ENCODE peak calls at places on chromosomes 13 and 19, in seven cellular contexts. O, F, I, M, J, U and E are unnamed samples.

GRCh38 chr19:47096721-47097120 is 16.9 kb downstream of the ZC3H4 start:
- DNase-seq in O (no peak), F (no peak), I (no peak), M (no peak), J (peak), U (no peak), E (no peak)

GRCh38 chr19:8110931-8111330 is 38.5 kb downstream of the FBN3 start:
- DNase-seq in O (no peak), F (no peak), I (no peak), M (no peak), J (no peak), U (no peak), E (no peak)

GRCh38 chr13:112447761-112448603 is 71.8 kb downstream of the SPACA7 start:
- DNase-seq in O (no peak), F (no peak), I (peak), M (no peak), J (no peak), U (no peak), E (no peak)

GRCh38 chr19:49113762-49114629 is at the start of gene LIN7B:
- DNase-seq in O (peak), F (peak), I (peak), M (peak), J (peak), U (peak), E (peak)

GRCh38 chr19:33471111-33471996 is 50.2 kb downstream of the PEPD start:
- DNase-seq in O (no peak), F (no peak), I (no peak), M (no peak), J (no peak), U (no peak), E (no peak)

GRCh38 chr19:1090731-1091543 is 4.2 kb downstream of the POLR2E start:
- DNase-seq in O (no peak), F (no peak), I (no peak), M (no peak), J (no peak), U (no peak), E (no peak)

GRCh38 chr13:39876258-39876657 is 220.8 kb downstream of the COG6 start:
- DNase-seq in O (peak), F (peak), I (no peak), M (peak), J (no peak), U (peak), E (peak)

GRCh38 chr19:18415177-18415867 is 3.9 kb upstream of the SSBP4 start:
- DNase-seq in O (peak), F (peak), I (peak), M (peak), J (peak), U (peak), E (no peak)

GRCh38 chr19:35788205-35788960 is 13.0 kb downstream of the ARHGAP33 start:
- DNase-seq in O (no peak), F (no peak), I (no peak), M (no peak), J (no peak), U (no peak), E (no peak)

GRCh38 chr13:80265348-80265747 is 75.6 kb downstream of the SPRY2 start:
- DNase-seq in O (no peak), F (no peak), I (no peak), M (no peak), J (no peak), U (no peak), E (peak)

GRCh38 chr19:17598953-17599352 is 43.5 kb downstream of the COLGALT1 start:
- DNase-seq in O (no peak), F (no peak), I (no peak), M (no peak), J (no peak), U (no peak), E (no peak)

GRCh38 chr13:73531014-73531413 is 472.2 kb downstream of the KLF5 start:
- DNase-seq in O (no peak), F (no peak), I (no peak), M (no peak), J (no peak), U (no peak), E (no peak)

GRCh38 chr19:34998777-34999497 is 1.2 kb upstream of the GRAMD1A start:
- DNase-seq in O (no peak), F (no peak), I (no peak), M (no peak), J (no peak), U (no peak), E (no peak)

GRCh38 chr19:51550848-51551672 is 19.6 kb upstream of the SIGLEC6 start:
- DNase-seq in O (no peak), F (no peak), I (no peak), M (no peak), J (no peak), U (no peak), E (peak)

GRCh38 chr13:48891586-48891985 is 84.1 kb upstream of the FNDC3A start:
- DNase-seq in O (peak), F (peak), I (no peak), M (peak), J (no peak), U (peak), E (no peak)

GRCh38 chr13:32036131-32036695 is 4.6 kb downstream of the FRY start:
- DNase-seq in O (no peak), F (no peak), I (no peak), M (no peak), J (peak), U (no peak), E (no peak)

GRCh38 chr13:112908342-112908741 is 60.7 kb upstream of the MCF2L start:
- DNase-seq in O (no peak), F (no peak), I (no peak), M (no peak), J (no peak), U (no peak), E (no peak)

GRCh38 chr19:48954595-48955307 is at the start of gene BAX:
- DNase-seq in O (peak), F (peak), I (peak), M (peak), J (peak), U (peak), E (peak)

GRCh38 chr19:14512420-14512961 is 5.7 kb downstream of the DNAJB1 start:
- DNase-seq in O (no peak), F (no peak), I (no peak), M (no peak), J (no peak), U (no peak), E (no peak)

GRCh38 chr13:113018676-113019465 is 49.9 kb downstream of the MCF2L start:
- DNase-seq in O (no peak), F (no peak), I (no peak), M (no peak), J (no peak), U (no peak), E (no peak)

GRCh38 chr19:1904385-1905070 is 671 bp upstream of the ADAT3 start:
- DNase-seq in O (peak), F (peak), I (no peak), M (no peak), J (peak), U (no peak), E (peak)

GRCh38 chr13:27790523-27790922 is 1.8 kb upstream of the GSX1 start:
- DNase-seq in O (no peak), F (no peak), I (no peak), M (no peak), J (no peak), U (no peak), E (no peak)

GRCh38 chr13:39588384-39588783 is 14.6 kb downstream of the LHFPL6 start:
- DNase-seq in O (no peak), F (no peak), I (no peak), M (no peak), J (no peak), U (no peak), E (no peak)

GRCh38 chr19:5154129-5154798 is 185.4 kb downstream of the KDM4B start:
- DNase-seq in O (peak), F (no peak), I (no peak), M (no peak), J (peak), U (peak), E (peak)

GRCh38 chr19:18401580-18402112 is 4.2 kb upstream of the LRRC25 start:
- DNase-seq in O (peak), F (peak), I (peak), M (peak), J (peak), U (peak), E (peak)

GRCh38 chr19:46297700-46298476 is 1.0 kb downstream of the HIF3A start:
- DNase-seq in O (peak), F (peak), I (peak), M (no peak), J (peak), U (peak), E (no peak)

GRCh38 chr13:108346376-108346775 is 76.9 kb downstream of the TNFSF13B start:
- DNase-seq in O (no peak), F (no peak), I (no peak), M (no peak), J (no peak), U (no peak), E (no peak)

GRCh38 chr13:71218960-71219359 is 648.0 kb downstream of the DACH1 start:
- DNase-seq in O (no peak), F (no peak), I (no peak), M (no peak), J (no peak), U (no peak), E (peak)

GRCh38 chr19:54708781-54709180 is 15.5 kb upstream of the KIR3DL3 start:
- DNase-seq in O (no peak), F (no peak), I (no peak), M (no peak), J (no peak), U (no peak), E (no peak)

GRCh38 chr19:50563597-50563996 is 4.6 kb downstream of the LRRC4B start:
- DNase-seq in O (no peak), F (no peak), I (no peak), M (no peak), J (no peak), U (no peak), E (no peak)

GRCh38 chr19:46192990-46193650 is 36.4 kb upstream of the IGFL1 start:
- DNase-seq in O (peak), F (peak), I (peak), M (peak), J (no peak), U (peak), E (peak)

GRCh38 chr13:76934671-76935070 is 13.6 kb upstream of the ACOD1 start:
- DNase-seq in O (peak), F (no peak), I (no peak), M (no peak), J (no peak), U (no peak), E (no peak)

GRCh38 chr19:11247934-11248333 is 8.5 kb downstream of the ANGPTL8 start:
- DNase-seq in O (no peak), F (no peak), I (no peak), M (no peak), J (no peak), U (no peak), E (no peak)

GRCh38 chr13:62278271-62278670 is 862.6 kb upstream of the PCDH20 start:
- DNase-seq in O (no peak), F (no peak), I (no peak), M (no peak), J (no peak), U (no peak), E (no peak)
- TF ChIP-seq CTCF in O (no peak), F (no peak), I (no peak), M (no peak), J (no peak), U (no peak), E (no peak)

DNA sequence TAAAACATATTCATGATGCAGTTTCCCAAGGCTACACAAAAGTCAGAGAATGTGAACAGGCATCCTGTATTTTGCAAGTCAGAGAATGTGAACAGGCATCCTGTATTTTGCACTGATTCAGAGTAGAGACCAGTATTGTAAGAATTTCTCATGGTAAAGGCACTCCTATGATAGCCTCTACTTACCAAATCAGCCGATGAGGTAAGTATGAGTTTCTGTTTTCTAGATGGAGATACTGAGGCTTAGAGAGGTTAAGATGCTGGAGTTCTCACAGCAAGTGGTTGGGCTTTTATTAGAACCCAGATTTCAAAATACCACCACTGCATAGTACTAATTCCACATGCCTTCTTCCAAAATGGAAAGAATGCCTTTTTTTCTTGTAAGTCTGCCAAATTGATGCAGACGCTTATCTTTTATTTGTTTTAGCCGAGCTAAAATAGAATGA is 12.3 kb downstream of the TPT1 start:
- DNase-seq in O (peak), F (peak), I (no peak), M (peak), J (no peak), U (peak), E (no peak)
- H3K4me3 ChIP-seq in O (no peak), F (no peak), I (no peak), M (no peak), J (no peak), U (no peak), E (no peak)

GRCh38 chr13:25494708-25495411 is 123.1 kb downstream of the ATP8A2 start:
- DNase-seq in O (no peak), F (no peak), I (no peak), M (no peak), J (no peak), U (no peak), E (no peak)
- TF ChIP-seq CTCF in O (no peak), F (no peak), I (no peak), M (peak), J (no peak), U (no peak), E (no peak)

DNA sequence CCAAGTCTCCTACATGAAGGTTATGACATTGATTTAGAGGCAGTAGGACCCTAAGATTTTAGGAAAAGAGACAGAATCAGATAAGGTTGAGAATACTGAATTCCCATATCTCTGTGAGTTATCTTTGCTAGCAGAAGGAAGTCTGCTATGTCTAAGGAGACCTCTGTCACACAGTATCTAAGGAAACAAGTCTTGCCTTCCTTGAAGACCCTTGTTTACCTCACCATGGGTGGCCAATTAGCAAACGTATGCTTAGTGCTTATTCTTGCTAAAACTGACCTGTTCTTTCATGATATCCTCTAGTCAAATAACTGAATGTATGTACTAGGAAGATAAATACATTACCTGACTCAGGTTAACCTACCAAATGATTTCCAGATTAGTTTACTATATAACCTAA is 855.4 kb upstream of the SLITRK1 start:
- DNase-seq in O (no peak), F (no peak), I (no peak), M (no peak), J (no peak), U (no peak), E (no peak)
- H3K4me3 ChIP-seq in O (no peak), F (no peak), I (no peak), M (no peak), J (no peak), U (no peak), E (no peak)

GRCh38 chr19:40858109-40858508 is 7.9 kb upstream of the CYP2A6 start:
- DNase-seq in O (no peak), F (no peak), I (no peak), M (no peak), J (no peak), U (no peak), E (no peak)
- TF ChIP-seq CTCF in O (no peak), F (no peak), I (no peak), M (no peak), J (no peak), U (no peak), E (no peak)